ENCODE peak calls at places on chromosomes 5 and 9, in eight cellular contexts. K, D, P, Q, L, C, U and B are unnamed samples. For H3K4me1, the result is how much of the 10 kb centered on the place peaks cover.

GRCh38 chr5:9864791-9865190 is 234.6 kb upstream of the TAS2R1 start:
- DNase-seq in K (no peak), D (no peak), P (no peak), Q (no peak), L (no peak), C (no peak), U (no peak), B (no peak)

GRCh38 chr5:73170522-73170921 is 2.5 kb upstream of the TMEM174 start:
- DNase-seq in K (peak), D (no peak), P (no peak), Q (peak), L (no peak), C (no peak), U (no peak), B (peak)

GRCh38 chr5:60959156-60959555 is 14.2 kb downstream of the NDUFAF2 start:
- DNase-seq in K (no peak), D (peak), P (no peak), Q (no peak), L (no peak), C (no peak), U (no peak), B (no peak)

GRCh38 chr5:111699976-111700375 is 57.0 kb downstream of the NREP start:
- DNase-seq in K (no peak), D (no peak), P (peak), Q (no peak), L (no peak), C (no peak), U (no peak), B (no peak)

GRCh38 chr9:95406114-95406513 is 88.6 kb upstream of the FANCC start:
- DNase-seq in K (no peak), D (peak), P (no peak), Q (no peak), L (no peak), C (no peak), U (no peak), B (no peak)

GRCh38 chr5:169753795-169754194 is 116.7 kb downstream of the DOCK2 start:
- DNase-seq in K (no peak), D (peak), P (peak), Q (no peak), L (no peak), C (no peak), U (no peak), B (no peak)

GRCh38 chr5:6732634-6733410 is 19.6 kb downstream of the TENT4A start:
- DNase-seq in K (no peak), D (peak), P (peak), Q (no peak), L (no peak), C (peak), U (peak), B (no peak)

GRCh38 chr5:153542536-153542935 is 52.1 kb downstream of the GRIA1 start:
- DNase-seq in K (no peak), D (no peak), P (peak), Q (no peak), L (no peak), C (no peak), U (no peak), B (no peak)

GRCh38 chr9:69637801-69638200 is 34.4 kb downstream of the APBA1 start:
- DNase-seq in K (no peak), D (peak), P (peak), Q (no peak), L (no peak), C (no peak), U (no peak), B (no peak)

GRCh38 chr9:122642226-122642625 is 15.2 kb downstream of the OR1B1 start:
- DNase-seq in K (no peak), D (peak), P (no peak), Q (no peak), L (no peak), C (no peak), U (no peak), B (no peak)

GRCh38 chr9:16870606-16871357 is at the start of gene BNC2:
- DNase-seq in K (peak), D (peak), P (peak), Q (peak), L (no peak), C (peak), U (no peak), B (peak)

GRCh38 chr5:96868603-96869371 is 7.5 kb upstream of the ERAP2 start:
- DNase-seq in K (peak), D (peak), P (peak), Q (peak), L (no peak), C (no peak), U (no peak), B (peak)

GRCh38 chr5:110386782-110387181 is 339.7 kb downstream of the TMEM232 start:
- DNase-seq in K (no peak), D (peak), P (peak), Q (no peak), L (no peak), C (no peak), U (no peak), B (no peak)

GRCh38 chr5:143536364-143536763 is 132.9 kb upstream of the NR3C1 start:
- DNase-seq in K (no peak), D (peak), P (peak), Q (no peak), L (no peak), C (no peak), U (no peak), B (no peak)

GRCh38 chr5:14400085-14400484 is 181.5 kb upstream of the OTULINL start:
- DNase-seq in K (no peak), D (peak), P (peak), Q (no peak), L (no peak), C (no peak), U (no peak), B (no peak)

GRCh38 chr9:18184034-18184800 is 289.7 kb upstream of the ADAMTSL1 start:
- DNase-seq in K (no peak), D (peak), P (no peak), Q (no peak), L (no peak), C (no peak), U (peak), B (no peak)

GRCh38 chr5:138541511-138541910 is 1.5 kb downstream of the ETF1 start:
- DNase-seq in K (no peak), D (peak), P (no peak), Q (no peak), L (no peak), C (no peak), U (no peak), B (no peak)

GRCh38 chr5:125424374-125424773 is 677.9 kb upstream of the ZNF608 start:
- DNase-seq in K (no peak), D (peak), P (no peak), Q (no peak), L (no peak), C (no peak), U (no peak), B (no peak)

DNA sequence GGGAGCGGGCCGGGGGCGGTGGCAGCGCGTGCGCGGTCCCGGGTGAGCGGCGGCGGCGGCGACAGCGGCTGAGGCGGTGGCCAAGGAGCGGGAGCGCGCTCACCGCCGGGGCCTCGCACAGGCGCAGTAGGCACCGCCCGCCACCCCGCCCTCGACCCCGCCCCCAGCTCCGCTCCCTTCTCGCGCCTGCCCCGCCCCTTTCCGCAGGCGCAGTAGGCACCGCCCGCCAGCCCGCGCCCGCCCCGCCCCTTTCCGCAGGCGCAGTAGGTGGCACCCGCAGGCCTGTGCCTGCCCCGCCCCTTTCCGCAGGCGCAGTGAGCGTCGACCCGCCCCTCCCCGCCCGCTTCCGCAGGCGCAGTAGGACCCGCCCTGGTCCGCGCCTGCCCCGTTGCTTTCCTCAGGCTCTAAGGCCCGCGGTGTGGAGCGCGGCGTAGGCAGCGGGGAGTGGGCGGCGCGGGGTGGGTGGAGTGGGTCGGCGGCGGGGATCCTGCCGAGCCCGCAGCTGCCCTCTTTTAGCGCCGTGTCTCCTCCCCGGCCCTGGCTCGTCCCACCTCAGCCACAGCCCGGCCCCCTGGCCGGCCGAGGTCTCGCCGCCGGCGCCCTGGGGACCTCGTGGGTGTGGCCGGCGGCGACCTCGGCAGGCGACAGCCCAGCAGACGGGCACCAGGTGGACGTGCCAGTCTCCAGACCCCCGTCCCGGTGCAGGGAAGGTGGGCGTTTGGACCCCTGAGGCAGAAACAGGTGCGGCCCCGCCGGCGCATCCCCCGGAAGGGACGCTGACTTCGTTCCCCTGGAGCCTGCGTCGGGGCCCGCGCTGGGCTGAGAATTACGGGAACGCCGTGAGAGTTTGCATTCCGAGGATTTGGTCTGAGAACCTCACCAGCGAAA is at the start of gene CAMSAP1:
- DNase-seq in K (peak), D (peak), P (peak), Q (peak), L (peak), C (peak), U (peak), B (peak)
- H3K4me1 ChIP-seq in K (under half), D (under half), P (under half), Q (under half), L (under half), C (under half), U (under half), B (under half)

GRCh38 chr5:172113036-172113435 is 75.0 kb downstream of the STK10 start:
- DNase-seq in K (no peak), D (no peak), P (peak), Q (no peak), L (no peak), C (peak), U (peak), B (no peak)
- H3K4me1 ChIP-seq in K (under half), D (under half), P (under half), Q (under half), L (under half), C (under half), U (half or more), B (under half)

GRCh38 chr9:99115947-99116543 is 11.1 kb downstream of the TGFBR1 start:
- DNase-seq in K (peak), D (no peak), P (no peak), Q (no peak), L (no peak), C (no peak), U (no peak), B (peak)

GRCh38 chr9:99112750-99113417 is 8.0 kb downstream of the TGFBR1 start:
- DNase-seq in K (no peak), D (no peak), P (no peak), Q (no peak), L (no peak), C (no peak), U (no peak), B (no peak)

GRCh38 chr9:99114846-99115500 is 10.1 kb downstream of the TGFBR1 start:
- DNase-seq in K (no peak), D (no peak), P (peak), Q (no peak), L (no peak), C (no peak), U (no peak), B (no peak)

GRCh38 chr9:99113418-99114048 is 8.6 kb downstream of the TGFBR1 start:
- DNase-seq in K (no peak), D (no peak), P (no peak), Q (no peak), L (no peak), C (no peak), U (no peak), B (no peak)

GRCh38 chr9:99114049-99114440 is 9.1 kb downstream of the TGFBR1 start:
- DNase-seq in K (no peak), D (no peak), P (peak), Q (no peak), L (no peak), C (no peak), U (no peak), B (no peak)
- H3K4me1 ChIP-seq in K (under half), D (under half), P (under half), Q (under half), L (under half), C (under half), U (under half), B (under half)

GRCh38 chr5:142322403-142322746 is 2.4 kb downstream of the SPRY4 start:
- DNase-seq in K (no peak), D (no peak), P (no peak), Q (no peak), L (no peak), C (no peak), U (no peak), B (no peak)
- H3K4me1 ChIP-seq in K (half or more), D (half or more), P (half or more), Q (under half), L (under half), C (under half), U (under half), B (under half)

GRCh38 chr5:113150221-113150620 is 173.6 kb downstream of the DCP2 start:
- DNase-seq in K (no peak), D (no peak), P (no peak), Q (no peak), L (no peak), C (no peak), U (no peak), B (no peak)

GRCh38 chr5:113150821-113151220 is 174.2 kb downstream of the DCP2 start:
- DNase-seq in K (no peak), D (no peak), P (no peak), Q (no peak), L (no peak), C (no peak), U (no peak), B (no peak)

GRCh38 chr5:113151641-113152040 is 175.0 kb downstream of the DCP2 start:
- DNase-seq in K (no peak), D (no peak), P (no peak), Q (no peak), L (no peak), C (no peak), U (no peak), B (no peak)

GRCh38 chr5:113147088-113147487 is 170.5 kb downstream of the DCP2 start:
- DNase-seq in K (no peak), D (peak), P (peak), Q (no peak), L (no peak), C (no peak), U (no peak), B (no peak)

GRCh38 chr5:113147537-113147936 is 170.9 kb downstream of the DCP2 start:
- DNase-seq in K (peak), D (no peak), P (no peak), Q (no peak), L (no peak), C (no peak), U (no peak), B (no peak)
- H3K4me1 ChIP-seq in K (under half), D (under half), P (under half), Q (under half), L (under half), C (under half), U (under half), B (under half)

GRCh38 chr5:19960451-19960850 is 27.5 kb downstream of the CDH18 start:
- DNase-seq in K (no peak), D (no peak), P (no peak), Q (no peak), L (no peak), C (no peak), U (no peak), B (no peak)

GRCh38 chr5:19959830-19960384 is 28.1 kb downstream of the CDH18 start:
- DNase-seq in K (no peak), D (no peak), P (no peak), Q (no peak), L (no peak), C (no peak), U (no peak), B (no peak)
- H3K4me1 ChIP-seq in K (under half), D (under half), P (under half), Q (under half), L (under half), C (under half), U (under half), B (under half)